ENCODE peak calls at places on chromosome 4, in four cellular contexts. P is IMR-90, E is A549, D is K562. T is an unnamed sample.

GRCh38 chr4:184039963-184040383 is 134.9 kb downstream of the STOX2 start:
- DNase-seq in P (no peak), E (no peak), D (no peak), T (no peak)

GRCh38 chr4:3767569-3768288 is 1.5 kb downstream of the ADRA2C start:
- DNase-seq in P (no peak), E (peak; percentile 52), D (no peak), T (no peak)

GRCh38 chr4:98601719-98602118 is 56.7 kb downstream of the TSPAN5 start:
- DNase-seq in P (no peak), E (no peak), D (no peak), T (no peak)

GRCh38 chr4:3374667-3375066 is 67.1 kb upstream of the HGFAC start:
- DNase-seq in P (no peak), E (no peak), D (no peak), T (no peak)

GRCh38 chr4:125522992-125523391 is 208.2 kb downstream of the FAT4 start:
- DNase-seq in P (no peak), E (no peak), D (no peak), T (no peak)

GRCh38 chr4:88843067-88843723 is 145.6 kb upstream of the NAP1L5 start:
- DNase-seq in P (peak; percentile 35), E (no peak), D (no peak), T (no peak)

GRCh38 chr4:8647626-8648025 is 55.1 kb downstream of the CPZ start:
- DNase-seq in P (no peak), E (no peak), D (no peak), T (no peak)

GRCh38 chr4:98289375-98289774 is 28.2 kb downstream of the RAP1GDS1 start:
- DNase-seq in P (no peak), E (no peak), D (no peak), T (peak; percentile 17)

GRCh38 chr4:185721949-185722316 is 90.1 kb downstream of the SORBS2 start:
- DNase-seq in P (no peak), E (no peak), D (no peak), T (no peak)
- H3K27ac ChIP-seq in P (no peak overlapping the region), E (peak overlapping the region; percentile 52), D (no peak overlapping the region), T (no peak overlapping the region)

DNA sequence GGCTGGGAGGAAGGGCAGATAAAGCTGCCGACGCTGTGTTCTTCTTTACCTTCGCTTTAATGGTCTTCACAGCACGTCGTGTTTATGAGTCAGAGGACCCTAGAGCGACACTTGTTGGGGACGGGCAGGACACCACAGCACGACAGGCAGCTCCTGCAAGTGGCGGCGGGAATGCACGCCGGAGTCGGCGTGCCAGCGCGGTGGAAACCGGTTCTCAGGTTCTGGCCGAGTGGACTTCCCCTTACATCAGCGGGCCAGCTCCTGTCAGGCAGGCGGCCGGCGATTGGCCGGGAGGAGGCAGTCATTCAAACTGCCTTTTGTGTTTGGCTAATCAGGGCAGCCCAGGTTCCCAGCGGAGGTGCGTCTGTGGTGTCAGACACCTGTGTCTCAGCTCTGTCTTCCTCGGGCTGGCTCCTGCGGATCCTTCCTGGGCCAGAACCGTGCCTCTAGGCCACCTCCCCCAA is 150.9 kb downstream of the SHROOM3 start:
- DNase-seq in P (no peak), E (peak; percentile 65), D (no peak), T (no peak)
- TF ChIP-seq ELK1 in P (no peak), E (no peak), D (no peak), T (no peak)

GRCh38 chr4:112967109-112967508 is 82.3 kb upstream of the ANK2 start:
- DNase-seq in P (no peak), E (no peak), D (no peak), T (no peak)
- H3K27ac ChIP-seq in P (no peak overlapping the region), E (no peak overlapping the region), D (no peak overlapping the region), T (no peak overlapping the region)

GRCh38 chr4:134787315-134787714 is 585.7 kb upstream of the PABPC4L start:
- DNase-seq in P (no peak), E (no peak), D (no peak), T (no peak)
- TF ChIP-seq ELK1 in P (no peak), E (no peak), D (no peak), T (no peak)

GRCh38 chr4:52657317-52657629 is 1.8 kb downstream of the USP46 start:
- DNase-seq in P (no peak), E (no peak), D (no peak), T (no peak)
- H3K27ac ChIP-seq in P (peak overlapping the region; percentile 31), E (no peak overlapping the region), D (no peak overlapping the region), T (no peak overlapping the region)

DNA sequence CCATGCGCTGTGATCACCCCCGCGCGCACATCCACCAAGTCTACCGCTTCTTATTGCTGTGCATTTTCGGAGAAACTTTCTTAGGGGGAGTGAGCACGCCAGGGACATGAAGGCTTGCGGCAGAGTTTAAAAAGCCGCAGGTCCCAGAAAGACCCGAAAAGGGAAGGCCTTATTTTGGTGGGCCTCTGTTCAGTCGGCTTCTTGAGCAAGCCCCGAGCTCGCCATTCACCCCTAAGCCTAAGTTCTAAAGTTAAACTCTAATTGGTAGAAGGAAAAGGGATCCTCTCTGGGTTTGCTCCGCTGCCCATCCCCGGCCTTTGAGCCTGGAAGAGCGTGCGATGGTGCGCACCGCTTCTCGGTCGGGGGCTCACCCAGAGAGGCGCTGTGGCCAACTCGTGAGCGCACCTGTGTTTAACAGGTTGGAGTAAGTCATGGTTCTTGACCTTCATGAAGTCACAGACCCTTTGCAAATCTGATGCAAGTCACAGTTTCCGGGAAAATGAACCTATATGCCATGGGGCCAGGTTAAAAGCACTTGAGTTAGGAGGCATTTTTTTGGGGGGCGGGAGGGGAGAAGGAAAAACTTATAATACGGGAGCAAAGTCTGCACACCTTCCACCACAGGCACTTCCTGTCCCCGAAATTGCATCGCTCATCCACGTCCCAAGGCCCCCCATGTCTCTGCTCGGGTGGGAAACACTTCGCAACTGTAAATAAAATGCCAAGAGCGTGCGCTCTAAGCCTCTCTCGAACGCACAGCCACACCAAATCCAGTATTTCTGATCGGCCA is 1.9 kb downstream of the PHOX2B start:
- DNase-seq in P (no peak), E (no peak), D (no peak), T (no peak)
- TF ChIP-seq ELK1 in P (no peak), E (no peak), D (no peak), T (no peak)

T was measured in GM12878.